ENCODE peak calls at places on chromosomes 11 and 22, in seven cellular contexts. Z is dorsolateral prefrontal cortex, W is A549, T is uterus, L is pancreas, G is spleen, B is ascending aorta. H is an unnamed sample.

GRCh38 chr11:34789196-34789834 is 126.9 kb downstream of the APIP start:
- DNase-seq in L (no peak), B (no peak), G (no peak), Z (no peak), T (no peak), W (no peak), H (no peak)

GRCh38 chr11:9057888-9058287 is 33.5 kb downstream of the SCUBE2 start:
- DNase-seq in Z (no peak), G (no peak), L (no peak), T (no peak), W (no peak), B (no peak), H (no peak)

GRCh38 chr11:66068154-66068821 is 1.8 kb upstream of the PACS1 start:
- DNase-seq in T (peak), L (peak), Z (peak), W (peak), G (peak), B (peak), H (peak)

GRCh38 chr11:11035331-11035730 is 177.5 kb upstream of the ZBED5 start:
- DNase-seq in B (no peak), G (no peak), L (no peak), W (no peak), Z (no peak), T (no peak), H (no peak)

GRCh38 chr22:20008221-20008995 is 8.2 kb downstream of the ARVCF start:
- DNase-seq in G (peak), T (no peak), Z (no peak), B (no peak), L (peak), W (no peak), H (no peak)

GRCh38 chr11:63738720-63739360 is 29.7 kb downstream of the ZFTA start:
- DNase-seq in Z (peak), G (no peak), W (peak), L (peak), T (peak), B (peak), H (peak)

GRCh38 chr11:128304666-128305485 is 282.5 kb downstream of the ETS1 start:
- DNase-seq in W (no peak), G (no peak), B (no peak), Z (no peak), T (no peak), L (no peak), H (no peak)

GRCh38 chr11:29452131-29452530 is 564.7 kb downstream of the KCNA4 start:
- DNase-seq in W (no peak), Z (no peak), L (no peak), B (no peak), T (no peak), G (no peak), H (no peak)

GRCh38 chr11:28965824-28966223 is 857.6 kb downstream of the METTL15 start:
- DNase-seq in W (no peak), T (no peak), G (no peak), B (no peak), Z (no peak), L (no peak), H (no peak)

GRCh38 chr22:37179622-37180420 is 8.2 kb downstream of the C1QTNF6 start:
- DNase-seq in B (no peak), T (no peak), Z (no peak), L (no peak), W (peak), G (peak), H (no peak)

GRCh38 chr11:18144243-18144642 is 11.9 kb downstream of the MRGPRX3 start:
- DNase-seq in W (no peak), Z (no peak), L (no peak), B (no peak), G (no peak), T (no peak), H (peak)

GRCh38 chr11:295351-296205 is 3.7 kb downstream of the IFITM5 start:
- DNase-seq in G (peak), B (no peak), W (no peak), L (peak), Z (no peak), T (no peak), H (no peak)

GRCh38 chr11:33089776-33090175 is 50.4 kb downstream of the TCP11L1 start:
- DNase-seq in Z (no peak), W (peak), G (no peak), B (no peak), L (no peak), T (no peak), H (peak)

GRCh38 chr11:84645988-84646689 is 981.0 kb downstream of the DLG2 start:
- DNase-seq in T (no peak), W (no peak), B (no peak), L (peak), G (no peak), Z (no peak), H (no peak)

GRCh38 chr11:75445315-75445953 is 12.4 kb upstream of the KLHL35 start:
- DNase-seq in T (peak), L (peak), Z (peak), B (peak), W (peak), G (peak), H (peak)

GRCh38 chr22:46626356-46626755 is 6.2 kb downstream of the GRAMD4 start:
- DNase-seq in T (no peak), B (no peak), W (no peak), L (no peak), G (no peak), Z (no peak), H (no peak)

GRCh38 chr11:125164422-125165110 is at the start of gene PKNOX2:
- DNase-seq in Z (peak), T (peak), B (peak), W (peak), L (peak), G (peak), H (peak)

GRCh38 chr11:116175707-116176106 is 597.1 kb downstream of the BUD13 start:
- DNase-seq in T (no peak), B (peak), L (no peak), W (no peak), G (no peak), Z (peak), H (no peak)

GRCh38 chr22:46983046-46983445 is 220.6 kb downstream of the TBC1D22A start:
- DNase-seq in W (no peak), Z (no peak), T (no peak), B (no peak), L (no peak), G (no peak), H (no peak)

GRCh38 chr11:12088047-12088481 is 22.3 kb upstream of the MICAL2 start:
- DNase-seq in L (no peak), Z (peak), G (no peak), W (peak), T (no peak), B (peak), H (peak)

GRCh38 chr11:102527701-102528100 is 2.8 kb downstream of the MMP7 start:
- DNase-seq in T (no peak), G (no peak), L (no peak), B (no peak), W (no peak), Z (no peak), H (no peak)

GRCh38 chr11:76256448-76256847 is 50.1 kb upstream of the WNT11 start:
- DNase-seq in L (no peak), G (no peak), Z (no peak), T (no peak), W (no peak), B (no peak), H (no peak)

GRCh38 chr11:116109228-116109627 is 605.0 kb upstream of the CADM1 start:
- DNase-seq in W (peak), T (peak), L (no peak), B (peak), Z (no peak), G (no peak), H (peak)

GRCh38 chr11:111954154-111954553 is 17.0 kb downstream of the DIXDC1 start:
- DNase-seq in G (no peak), Z (no peak), W (no peak), T (no peak), L (no peak), B (no peak), H (no peak)

GRCh38 chr11:61694971-61695706 is 14.9 kb downstream of the DAGLA start:
- DNase-seq in L (peak), Z (no peak), G (no peak), T (peak), W (no peak), B (no peak), H (no peak)

GRCh38 chr11:47099918-47100315 is 76.8 kb downstream of the ARFGAP2 start:
- DNase-seq in T (no peak), L (no peak), Z (no peak), W (no peak), G (no peak), B (no peak), H (no peak)

GRCh38 chr11:13135385-13136271 is 126.5 kb downstream of the RASSF10 start:
- DNase-seq in G (no peak), Z (peak), L (no peak), W (peak), B (no peak), T (no peak), H (no peak)

GRCh38 chr11:61700720-61701119 is 20.5 kb downstream of the DAGLA start:
- DNase-seq in G (no peak), W (no peak), Z (no peak), B (no peak), L (no peak), T (no peak), H (no peak)

GRCh38 chr22:49996532-49997220 is 15.9 kb downstream of the IL17REL start:
- DNase-seq in W (no peak), T (no peak), L (peak), G (no peak), Z (no peak), B (no peak), H (no peak)

GRCh38 chr11:40183073-40184064 is 1276.1 kb downstream of the LRRC4C start:
- DNase-seq in B (no peak), L (no peak), W (no peak), T (no peak), G (no peak), Z (no peak), H (no peak)

GRCh38 chr11:117871784-117872183 is 4.7 kb downstream of the FXYD6 start:
- DNase-seq in W (no peak), B (no peak), T (no peak), G (no peak), Z (no peak), L (no peak), H (no peak)

GRCh38 chr22:39942433-39943213 is 17.6 kb upstream of the TMA7B start:
- DNase-seq in G (no peak), L (no peak), B (no peak), W (no peak), Z (no peak), T (no peak), H (no peak)

GRCh38 chr22:39941661-39942060 is 18.5 kb upstream of the TMA7B start:
- DNase-seq in Z (no peak), G (no peak), W (no peak), L (no peak), B (no peak), T (no peak), H (no peak)

GRCh38 chr22:39943941-39944624 is 16.1 kb upstream of the TMA7B start:
- DNase-seq in B (no peak), G (no peak), L (no peak), W (no peak), T (no peak), Z (no peak), H (no peak)

GRCh38 chr22:39940757-39941305 is 19.4 kb upstream of the TMA7B start:
- DNase-seq in Z (no peak), L (no peak), B (no peak), G (no peak), W (no peak), T (no peak), H (no peak)

DNA sequence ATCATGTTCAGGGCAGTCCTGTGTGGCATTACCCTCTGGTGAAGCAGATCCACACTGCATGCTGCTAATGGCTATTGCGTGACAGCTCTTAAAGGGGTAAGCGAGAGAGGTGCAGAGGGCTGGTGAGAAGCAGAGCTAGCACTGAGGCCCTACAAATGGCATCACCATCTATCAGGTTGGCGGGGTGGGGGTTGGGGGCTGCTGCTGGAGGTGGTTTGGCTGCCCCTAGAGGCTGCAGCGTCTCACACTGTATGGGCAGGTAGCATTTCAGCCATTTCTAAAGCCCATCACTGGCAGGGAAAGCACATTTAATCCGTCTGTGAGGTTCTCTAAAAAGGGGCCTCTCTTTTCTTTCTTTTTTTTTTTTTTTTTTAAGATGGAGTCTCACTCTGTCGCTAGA is 16.8 kb upstream of the TMA7B start:
- DNase-seq in T (no peak), Z (no peak), B (no peak), W (no peak), L (no peak), G (no peak), H (no peak)
- TF ChIP-seq CTCF in T (no peak), Z (no peak), B (no peak), W (no peak), L (no peak), G (no peak), H (no peak)

DNA sequence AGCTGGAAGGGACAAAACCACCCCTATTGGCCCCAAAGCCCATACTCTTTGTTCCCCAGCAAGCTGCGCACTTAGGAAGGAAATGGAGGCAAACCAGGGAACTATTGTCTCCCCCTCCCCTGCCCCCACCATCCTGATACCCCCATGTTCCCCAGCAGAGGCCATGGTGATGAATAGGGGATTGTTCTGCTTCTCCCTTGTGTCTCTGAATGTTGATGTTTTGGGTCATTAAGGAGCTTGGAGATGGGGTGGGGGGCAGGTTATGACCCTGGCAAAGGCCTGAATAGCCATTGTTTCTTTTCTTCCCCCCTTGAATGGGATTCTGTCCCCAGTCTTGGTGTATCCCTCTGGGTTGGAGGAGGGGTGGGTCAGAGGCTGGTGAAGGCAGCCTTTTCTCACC is 8.2 kb downstream of the DTX4 start:
- DNase-seq in T (no peak), B (no peak), Z (peak), G (no peak), L (no peak), W (no peak), H (no peak)
- H3K27ac ChIP-seq in T (no peak), B (no peak), Z (peak), G (no peak), L (no peak), W (no peak), H (no peak)

GRCh38 chr11:131463162-131463561 is 92.7 kb downstream of the NTM start:
- DNase-seq in W (no peak), T (no peak), L (no peak), B (no peak), G (peak), Z (no peak), H (no peak)
- TF ChIP-seq CTCF in W (no peak), T (no peak), L (no peak), B (no peak), G (no peak), Z (no peak), H (no peak)

GRCh38 chr11:123185326-123185725 is 9.7 kb downstream of the CLMP start:
- DNase-seq in G (no peak), B (no peak), W (no peak), T (no peak), L (no peak), Z (no peak), H (no peak)

GRCh38 chr11:123187670-123188507 is 7.2 kb downstream of the CLMP start:
- DNase-seq in T (no peak), Z (no peak), L (no peak), G (no peak), B (no peak), W (no peak), H (no peak)

GRCh38 chr11:123184531-123184930 is 10.5 kb downstream of the CLMP start:
- DNase-seq in W (no peak), L (no peak), Z (no peak), G (no peak), B (no peak), T (no peak), H (no peak)

GRCh38 chr11:123187221-123187620 is 7.8 kb downstream of the CLMP start:
- DNase-seq in B (no peak), L (no peak), Z (no peak), T (no peak), G (no peak), W (no peak), H (no peak)

GRCh38 chr11:123186291-123186690 is 8.8 kb downstream of the CLMP start:
- DNase-seq in Z (no peak), G (no peak), B (no peak), T (no peak), L (no peak), W (no peak), H (peak)
- H3K27ac ChIP-seq in Z (no peak), G (no peak), B (no peak), T (no peak), L (no peak), W (peak), H (peak)

H was measured in RWPE1.